ENCODE peak calls at places on chromosomes 12 and 14, in six cellular contexts. V is NB4, U is cardiac fibroblast, E is Peyer's patch, Z is GM06990, N is HFFc6. L is an unnamed sample.
A peak's percentile ranks its signal among the peaks of the same experiment; 100 is the strongest.

GRCh38 chr12:64457036-64457435 is 5.1 kb downstream of the TBK1 start:
- DNase-seq in V (peak; percentile 81), U (peak; percentile 26), E (no peak), Z (no peak), N (no peak), L (peak; percentile 10)

GRCh38 chr14:33376510-33376909 is 437.8 kb downstream of the NPAS3 start:
- DNase-seq in V (no peak), U (no peak), E (no peak), Z (no peak), N (no peak), L (no peak)

GRCh38 chr12:108850854-108851573 is 6.4 kb downstream of the SSH1 start:
- DNase-seq in V (peak; percentile 58), U (peak; percentile 86), E (peak; percentile 56), Z (peak; percentile 57), N (peak; percentile 79), L (peak; percentile 36)

GRCh38 chr14:46580941-46581671 is 70.5 kb downstream of the RPL10L start:
- DNase-seq in V (peak; percentile 58), U (peak; percentile 44), E (no peak), Z (no peak), N (peak; percentile 8), L (peak; percentile 47)

GRCh38 chr14:82313889-82314288 is 780.2 kb upstream of the SEL1L start:
- DNase-seq in V (no peak), U (no peak), E (no peak), Z (no peak), N (no peak), L (no peak)

GRCh38 chr14:102601378-102601925 is 9.0 kb downstream of the RCOR1 start:
- DNase-seq in V (no peak), U (no peak), E (no peak), Z (no peak), N (no peak), L (no peak)

GRCh38 chr14:53955671-53956426 is 776 bp downstream of the BMP4 start:
- DNase-seq in V (no peak), U (peak; percentile 50), E (peak; percentile 82), Z (peak; percentile 34), N (no peak), L (no peak)

GRCh38 chr14:22052795-22053194 is 379.2 kb upstream of the OR4E1 start:
- DNase-seq in V (no peak), U (no peak), E (no peak), Z (no peak), N (no peak), L (no peak)

GRCh38 chr14:45976001-45976400 is 675.6 kb downstream of the RPL10L start:
- DNase-seq in V (no peak), U (no peak), E (no peak), Z (no peak), N (no peak), L (no peak)

GRCh38 chr12:5379737-5380496 is 52.0 kb upstream of the NTF3 start:
- DNase-seq in V (no peak), U (no peak), E (no peak), Z (no peak), N (no peak), L (peak; percentile 84)

GRCh38 chr12:111100003-111100402 is 179.6 kb upstream of the MYL2 start:
- DNase-seq in V (no peak), U (no peak), E (no peak), Z (no peak), N (no peak), L (no peak)

GRCh38 chr14:102717211-102717610 is 60.0 kb upstream of the TRAF3 start:
- DNase-seq in V (peak; percentile 17), U (peak; percentile 14), E (no peak), Z (no peak), N (no peak), L (no peak)

GRCh38 chr12:89333564-89334252 is 18.6 kb downstream of the DUSP6 start:
- DNase-seq in V (peak; percentile 96), U (no peak), E (no peak), Z (no peak), N (no peak), L (no peak)

GRCh38 chr12:4139191-4139590 is 134.4 kb upstream of the CCND2 start:
- DNase-seq in V (no peak), U (no peak), E (no peak), Z (no peak), N (no peak), L (no peak)

GRCh38 chr12:76878045-76878898 is 547 bp downstream of the CSRP2 start:
- DNase-seq in V (peak; percentile 11), U (peak; percentile 11), E (no peak), Z (peak; percentile 8), N (no peak), L (peak; percentile 33)

GRCh38 chr14:104724981-104725771 is 1.1 kb downstream of the ADSS1 start:
- DNase-seq in V (peak; percentile 32), U (peak; percentile 65), E (no peak), Z (no peak), N (peak; percentile 21), L (peak; percentile 55)

GRCh38 chr14:64421166-64421565 is 33.0 kb downstream of the MTHFD1 start:
- DNase-seq in V (no peak), U (peak; percentile 77), E (no peak), Z (no peak), N (peak; percentile 72), L (peak; percentile 35)

GRCh38 chr14:75577724-75578098 is 709 bp upstream of the FLVCR2 start:
- DNase-seq in V (peak; percentile 90), U (peak; percentile 91), E (peak; percentile 95), Z (peak; percentile 48), N (peak; percentile 71), L (peak; percentile 92)

GRCh38 chr12:24252580-24252979 is 303.1 kb upstream of the SOX5 start:
- DNase-seq in V (no peak), U (no peak), E (no peak), Z (no peak), N (no peak), L (no peak)

GRCh38 chr12:119659289-119659897 is 8.5 kb upstream of the PRKAB1 start:
- DNase-seq in V (peak; percentile 55), U (peak; percentile 31), E (peak; percentile 79), Z (no peak), N (peak; percentile 16), L (peak; percentile 82)

GRCh38 chr14:73786632-73786941 is 65.0 kb upstream of the PTGR2 start:
- DNase-seq in V (peak; percentile 76), U (peak; percentile 60), E (no peak), Z (peak; percentile 64), N (no peak), L (peak; percentile 54)

GRCh38 chr12:128727999-128728398 is 95.8 kb downstream of the SLC15A4 start:
- DNase-seq in V (no peak), U (no peak), E (peak; percentile 70), Z (no peak), N (no peak), L (no peak)

GRCh38 chr12:5492562-5492961 is 60.7 kb downstream of the NTF3 start:
- DNase-seq in V (no peak), U (no peak), E (no peak), Z (no peak), N (no peak), L (no peak)

GRCh38 chr12:94272280-94272679 is 123.9 kb downstream of the PLXNC1 start:
- DNase-seq in V (peak; percentile 40), U (no peak), E (no peak), Z (no peak), N (no peak), L (no peak)

GRCh38 chr12:118727967-118728366 is 253.4 kb upstream of the SRRM4 start:
- DNase-seq in V (no peak), U (no peak), E (no peak), Z (no peak), N (no peak), L (no peak)

GRCh38 chr12:79566452-79566851 is 124.3 kb downstream of the PAWR start:
- DNase-seq in V (no peak), U (peak; percentile 17), E (no peak), Z (no peak), N (peak; percentile 25), L (no peak)

GRCh38 chr12:56007148-56007891 is 10.2 kb downstream of the SUOX start:
- DNase-seq in V (peak; percentile 88), U (peak; percentile 87), E (peak; percentile 91), Z (peak; percentile 81), N (peak; percentile 77), L (peak; percentile 76)

GRCh38 chr14:104876251-104876699 is 11.2 kb downstream of the CEP170B start:
- DNase-seq in V (peak; percentile 43), U (peak; percentile 44), E (no peak), Z (no peak), N (peak; percentile 16), L (peak; percentile 28)

GRCh38 chr14:51283402-51283825 is 43.4 kb downstream of the TMX1 start:
- DNase-seq in V (peak; percentile 56), U (peak; percentile 94), E (no peak), Z (no peak), N (peak; percentile 86), L (peak; percentile 44)

GRCh38 chr12:91272456-91273063 is 89.9 kb upstream of the DCN start:
- DNase-seq in V (no peak), U (peak; percentile 91), E (peak; percentile 49), Z (no peak), N (no peak), L (no peak)

GRCh38 chr14:101068293-101068957 is 164.9 kb upstream of the RTL1 start:
- DNase-seq in V (peak; percentile 20), U (no peak), E (peak; percentile 31), Z (no peak), N (no peak), L (no peak)

GRCh38 chr14:101223561-101224162 is 320.1 kb upstream of the RTL1 start:
- DNase-seq in V (no peak), U (no peak), E (no peak), Z (no peak), N (no peak), L (peak; percentile 42)

GRCh38 chr14:91996951-91997371 is 42.9 kb downstream of the TRIP11 start:
- DNase-seq in V (peak; percentile 62), U (peak; percentile 80), E (no peak), Z (no peak), N (peak; percentile 87), L (peak; percentile 57)

GRCh38 chr12:22083167-22083566 is 37.1 kb downstream of the CMAS start:
- DNase-seq in V (peak; percentile 59), U (peak; percentile 54), E (no peak), Z (no peak), N (peak; percentile 7), L (peak; percentile 68)